ENCODE peak calls at places on chromosomes 3 and 15, in four cellular contexts. T is transverse colon, L is HepG2, F is Peyer's patch. M is an unnamed sample.
A peak's percentile ranks its signal among the peaks of the same experiment; 100 is the strongest.

GRCh38 chr3:168431436-168431835 is 335.7 kb upstream of the GOLIM4 start:
- DNase-seq in F (no peak), L (no peak), T (no peak), M (no peak)

GRCh38 chr15:78620021-78620838 is 566 bp downstream of the CHRNA3 start:
- DNase-seq in T (no peak), F (no peak), L (no peak), M (no peak)

GRCh38 chr3:2540115-2540514 is 441.4 kb downstream of the CNTN4 start:
- DNase-seq in T (no peak), L (no peak), F (no peak), M (no peak)

GRCh38 chr15:33154366-33155166 is 39.9 kb downstream of the FMN1 start:
- DNase-seq in T (peak; percentile 30), L (no peak), F (no peak), M (peak; percentile 38)

GRCh38 chr3:62229908-62230307 is 143.4 kb downstream of the FEZF2 start:
- DNase-seq in F (no peak), L (no peak), T (no peak), M (no peak)

GRCh38 chr3:29453278-29453961 is 172.5 kb downstream of the RBMS3 start:
- DNase-seq in L (no peak), F (no peak), T (peak; percentile 28), M (peak; percentile 28)

GRCh38 chr15:70098461-70099166 is 897 bp upstream of the TLE3 start:
- DNase-seq in T (peak; percentile 67), F (peak; percentile 53), L (peak; percentile 86), M (peak; percentile 83)

GRCh38 chr15:79954659-79955058 is 16.3 kb downstream of the BCL2A1 start:
- DNase-seq in F (no peak), T (no peak), L (no peak), M (no peak)

GRCh38 chr15:34342737-34343575 is at the start of the genes NOP10 and NUTM1:
- DNase-seq in L (peak; percentile 90), F (peak; percentile 91), T (peak; percentile 93), M (peak; percentile 95)

GRCh38 chr15:37452498-37452897 is 352.1 kb upstream of the MEIS2 start:
- DNase-seq in F (no peak), T (no peak), L (no peak), M (no peak)

GRCh38 chr3:48560648-48561018 is 2.9 kb downstream of the UCN2 start:
- DNase-seq in T (no peak), L (no peak), F (no peak), M (no peak)

GRCh38 chr3:107675233-107675900 is 152.6 kb downstream of the BBX start:
- DNase-seq in L (no peak), T (no peak), F (peak; percentile 48), M (no peak)

GRCh38 chr3:153574445-153574844 is 412.4 kb downstream of the RAP2B start:
- DNase-seq in T (no peak), L (no peak), F (no peak), M (no peak)

GRCh38 chr15:48084759-48085420 is 35.9 kb upstream of the SLC24A5 start:
- DNase-seq in L (peak; percentile 26), F (no peak), T (no peak), M (peak; percentile 33)

DNA sequence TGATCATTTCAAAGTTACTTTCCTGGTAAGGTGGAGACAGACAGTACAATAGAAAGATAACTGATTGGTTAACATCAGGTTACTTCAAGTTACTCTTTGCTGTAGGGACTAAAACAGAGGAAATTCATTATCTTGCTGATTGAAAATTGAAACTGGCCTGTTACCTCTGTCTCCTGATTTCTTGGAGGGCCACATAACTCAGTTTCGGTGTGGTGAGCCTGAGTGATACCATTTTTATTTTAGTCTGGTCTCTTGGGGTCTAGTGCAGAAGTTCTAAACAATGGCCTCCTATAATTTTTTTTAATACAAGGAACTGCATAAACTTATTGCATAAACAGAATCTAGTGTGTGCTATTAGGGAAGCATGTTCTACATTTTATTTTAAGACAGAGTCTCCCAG is 1.2 kb upstream of the ICE2 start:
- DNase-seq in L (no peak), F (no peak), T (no peak), M (no peak)
- TF ChIP-seq CTCF in L (no peak), F (no peak), T (no peak), M (no peak)

GRCh38 chr15:76533995-76534394 is 197.4 kb downstream of the ISL2 start:
- DNase-seq in L (peak; percentile 32), T (no peak), F (no peak), M (no peak)
- TF ChIP-seq CTCF in L (no peak), T (no peak), F (no peak), M (no peak)

DNA sequence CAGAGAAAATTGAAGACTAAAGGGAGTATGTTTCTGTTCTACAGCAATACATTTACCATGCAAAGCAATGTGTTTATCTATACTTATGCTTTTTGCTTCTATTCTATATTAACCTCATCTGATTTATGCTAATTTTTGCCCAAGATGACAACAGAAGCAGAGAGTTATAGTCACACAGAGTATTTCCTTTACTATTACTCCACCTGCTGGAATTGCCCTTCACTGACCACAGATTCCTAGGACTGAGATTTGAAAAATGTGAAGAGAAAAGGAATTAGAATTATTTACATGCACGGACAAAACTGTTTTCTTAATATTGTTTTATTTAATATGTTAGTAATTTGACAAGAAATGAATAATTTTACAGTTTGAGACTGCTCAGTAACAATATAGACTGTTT is 745.6 kb downstream of the VGLL3 start:
- DNase-seq in L (no peak), F (no peak), T (no peak), M (peak; percentile 5)
- TF ChIP-seq CTCF in L (peak; percentile 36), F (peak; percentile 48), T (peak; percentile 47), M (no peak)

DNA sequence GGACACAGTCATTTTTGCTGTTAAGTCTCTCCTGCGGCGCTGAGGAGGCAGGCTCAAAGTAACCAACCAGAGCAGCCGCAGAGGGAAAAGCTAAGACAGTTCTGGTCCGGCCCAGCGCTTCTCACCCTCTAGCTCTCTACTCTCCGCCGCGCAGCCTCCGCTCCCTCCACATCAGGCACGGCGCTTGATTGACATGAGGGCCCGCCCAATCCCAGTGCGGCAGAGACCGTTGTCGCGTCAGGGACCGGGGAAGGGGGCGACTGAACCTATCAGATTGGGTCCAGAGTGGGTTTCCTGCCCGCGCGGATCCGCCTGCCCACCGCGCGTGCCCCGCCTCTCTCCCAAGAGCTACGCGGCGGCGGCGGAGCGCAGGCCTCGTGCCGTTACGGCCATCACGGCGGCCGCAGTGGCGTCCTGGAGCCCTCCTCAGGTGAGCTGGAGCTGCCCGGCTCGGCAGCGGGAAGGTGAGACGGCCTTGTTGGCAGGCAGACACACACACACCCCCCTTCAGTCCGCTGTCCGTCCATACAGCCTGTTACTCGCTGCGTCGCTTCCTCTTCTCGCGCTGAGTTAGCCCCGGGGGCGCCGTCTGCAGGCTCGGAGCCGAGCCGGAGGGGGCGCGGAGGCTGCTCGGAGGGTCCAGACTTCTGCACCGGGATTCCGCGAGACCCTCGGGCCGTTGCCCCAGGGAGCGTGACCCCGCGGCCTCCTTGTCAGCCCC is at the start of gene NCK1:
- DNase-seq in T (peak; percentile 99), F (peak; percentile 99), L (peak; percentile 95), M (peak; percentile 99)
- TF ChIP-seq CTCF in T (no peak), F (peak; percentile 17), L (peak; percentile 52), M (no peak)

GRCh38 chr15:85318048-85318731 is 62.2 kb upstream of the AKAP13 start:
- DNase-seq in T (peak; percentile 84), L (no peak), F (no peak), M (peak; percentile 91)
- TF ChIP-seq CTCF in T (no peak), L (no peak), F (peak; percentile 29), M (no peak)

DNA sequence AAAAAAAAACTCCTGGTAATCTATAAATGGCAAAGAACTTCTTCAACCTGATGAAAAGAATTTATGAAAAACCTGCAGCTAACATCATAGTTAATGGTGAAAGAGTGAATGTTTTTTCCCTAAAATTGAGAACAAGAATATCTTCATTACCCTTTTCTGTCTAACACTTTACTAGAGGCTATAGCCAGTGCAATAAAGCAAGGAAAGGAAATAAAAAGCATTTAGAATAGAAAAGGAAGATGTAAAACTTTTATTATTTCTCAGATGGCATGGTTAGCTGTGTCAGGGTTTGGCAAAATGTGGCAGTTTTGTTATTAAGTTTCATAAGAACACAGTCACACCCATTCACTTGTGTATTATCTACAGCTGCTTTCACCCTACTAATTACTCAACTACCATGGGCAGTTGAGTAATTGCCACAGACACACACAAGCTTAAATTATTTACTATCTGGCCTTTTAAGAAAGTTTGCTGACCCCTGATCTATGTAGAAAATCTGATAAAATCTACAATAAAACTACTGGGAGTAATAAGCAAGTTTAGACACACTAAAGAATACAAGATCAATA is 465.1 kb downstream of the MAGI1 start:
- DNase-seq in F (no peak), T (no peak), L (no peak), M (no peak)
- TF ChIP-seq CTCF in F (no peak), T (no peak), L (no peak), M (no peak)

M was measured in mucosa of descending colon.